ENCODE peak calls at places on chromosomes 5 and 9, in five cellular contexts. One of them, this sample, is unnamed. For H3K4me1 and H3K36me3, the result is how much of the 10 kb centered on the place peaks cover.

GRCh38 chr9:129602598-129603415 is 18.1 kb downstream of the C9orf50 start:
- DNase-seq in SJSA1: no peak
- DNase-seq in CD8-positive, alpha-beta memory T cell: peak
- DNase-seq in testis: no peak
- DNase-seq in left ventricle myocardium inferior: no peak
- DNase-seq in this sample: no peak

GRCh38 chr9:75088646-75089368 is 493 bp downstream of the OSTF1 start:
- DNase-seq in SJSA1: peak
- DNase-seq in CD8-positive, alpha-beta memory T cell: no peak
- DNase-seq in testis: peak
- DNase-seq in left ventricle myocardium inferior: peak
- DNase-seq in this sample: peak

GRCh38 chr9:2872307-2872940 is 28.5 kb upstream of the PUM3 start:
- DNase-seq in CD8-positive, alpha-beta memory T cell: no peak
- DNase-seq in SJSA1: no peak
- DNase-seq in left ventricle myocardium inferior: no peak
- DNase-seq in testis: no peak
- DNase-seq in this sample: no peak

GRCh38 chr5:1352231-1352825 is 7.4 kb upstream of the CLPTM1L start:
- DNase-seq in CD8-positive, alpha-beta memory T cell: peak
- DNase-seq in testis: no peak
- DNase-seq in SJSA1: no peak
- DNase-seq in left ventricle myocardium inferior: no peak
- DNase-seq in this sample: no peak

GRCh38 chr9:118455781-118456180 is 751.6 kb downstream of the TLR4 start:
- DNase-seq in CD8-positive, alpha-beta memory T cell: no peak
- DNase-seq in left ventricle myocardium inferior: no peak
- DNase-seq in testis: no peak
- DNase-seq in SJSA1: no peak
- DNase-seq in this sample: no peak

GRCh38 chr9:105171589-105171988 is 72.9 kb upstream of the SLC44A1 start:
- DNase-seq in CD8-positive, alpha-beta memory T cell: no peak
- DNase-seq in testis: no peak
- DNase-seq in left ventricle myocardium inferior: no peak
- DNase-seq in SJSA1: no peak
- DNase-seq in this sample: no peak

GRCh38 chr5:139381837-139382361 is 1.2 kb downstream of the SLC23A1 start:
- DNase-seq in testis: no peak
- DNase-seq in left ventricle myocardium inferior: no peak
- DNase-seq in CD8-positive, alpha-beta memory T cell: peak
- DNase-seq in SJSA1: no peak
- DNase-seq in this sample: no peak

GRCh38 chr9:90393355-90394152 is 249.1 kb downstream of the DIRAS2 start:
- DNase-seq in CD8-positive, alpha-beta memory T cell: no peak
- DNase-seq in testis: no peak
- DNase-seq in SJSA1: no peak
- DNase-seq in left ventricle myocardium inferior: no peak
- DNase-seq in this sample: no peak

GRCh38 chr9:14080940-14081621 is 232.9 kb downstream of the NFIB start:
- DNase-seq in testis: no peak
- DNase-seq in CD8-positive, alpha-beta memory T cell: no peak
- DNase-seq in SJSA1: no peak
- DNase-seq in left ventricle myocardium inferior: no peak
- DNase-seq in this sample: no peak

GRCh38 chr5:12636209-12636608 is 732.0 kb upstream of the CTNND2 start:
- DNase-seq in left ventricle myocardium inferior: no peak
- DNase-seq in testis: no peak
- DNase-seq in SJSA1: no peak
- DNase-seq in CD8-positive, alpha-beta memory T cell: no peak
- DNase-seq in this sample: no peak

GRCh38 chr5:127492854-127493738 is 24.3 kb upstream of the PRRC1 start:
- DNase-seq in SJSA1: no peak
- DNase-seq in testis: no peak
- DNase-seq in CD8-positive, alpha-beta memory T cell: no peak
- DNase-seq in left ventricle myocardium inferior: no peak
- DNase-seq in this sample: no peak

GRCh38 chr5:127757576-127757975 is 54.4 kb downstream of the CCDC192 start:
- DNase-seq in testis: peak
- DNase-seq in CD8-positive, alpha-beta memory T cell: no peak
- DNase-seq in left ventricle myocardium inferior: no peak
- DNase-seq in SJSA1: peak
- DNase-seq in this sample: no peak

GRCh38 chr9:38107811-38108304 is 38.8 kb upstream of the SHB start:
- DNase-seq in SJSA1: no peak
- DNase-seq in left ventricle myocardium inferior: no peak
- DNase-seq in CD8-positive, alpha-beta memory T cell: no peak
- DNase-seq in testis: no peak
- DNase-seq in this sample: no peak

GRCh38 chr9:818958-819357 is 22.5 kb upstream of the DMRT1 start:
- DNase-seq in CD8-positive, alpha-beta memory T cell: no peak
- DNase-seq in SJSA1: no peak
- DNase-seq in testis: peak
- DNase-seq in left ventricle myocardium inferior: no peak
- DNase-seq in this sample: no peak

GRCh38 chr5:112036206-112036605 is 279.2 kb upstream of the NREP start:
- DNase-seq in left ventricle myocardium inferior: no peak
- DNase-seq in SJSA1: no peak
- DNase-seq in testis: no peak
- DNase-seq in CD8-positive, alpha-beta memory T cell: no peak
- DNase-seq in this sample: no peak

GRCh38 chr5:115424030-115424429 is 120.5 kb downstream of the FEM1C start:
- DNase-seq in CD8-positive, alpha-beta memory T cell: no peak
- DNase-seq in testis: no peak
- DNase-seq in left ventricle myocardium inferior: no peak
- DNase-seq in SJSA1: no peak
- DNase-seq in this sample: no peak

GRCh38 chr5:148972958-148973357 is 89.9 kb downstream of the SH3TC2 start:
- DNase-seq in SJSA1: peak
- DNase-seq in left ventricle myocardium inferior: no peak
- DNase-seq in testis: peak
- DNase-seq in CD8-positive, alpha-beta memory T cell: no peak
- DNase-seq in this sample: peak

GRCh38 chr9:125470767-125471580 is 209.3 kb downstream of the GAPVD1 start:
- DNase-seq in SJSA1: no peak
- DNase-seq in testis: no peak
- DNase-seq in left ventricle myocardium inferior: no peak
- DNase-seq in CD8-positive, alpha-beta memory T cell: no peak
- DNase-seq in this sample: no peak

GRCh38 chr5:156841737-156842136 is 8.4 kb upstream of the PPP1R2B start:
- DNase-seq in testis: no peak
- DNase-seq in CD8-positive, alpha-beta memory T cell: no peak
- DNase-seq in SJSA1: no peak
- DNase-seq in left ventricle myocardium inferior: no peak
- DNase-seq in this sample: no peak

GRCh38 chr5:99032234-99033013 is 103.6 kb upstream of the CHD1 start:
- DNase-seq in CD8-positive, alpha-beta memory T cell: no peak
- DNase-seq in left ventricle myocardium inferior: peak
- DNase-seq in testis: peak
- DNase-seq in SJSA1: peak
- DNase-seq in this sample: peak

GRCh38 chr5:147455321-147455720 is 54.5 kb downstream of the DPYSL3 start:
- DNase-seq in testis: peak
- DNase-seq in left ventricle myocardium inferior: no peak
- DNase-seq in SJSA1: no peak
- DNase-seq in CD8-positive, alpha-beta memory T cell: no peak
- DNase-seq in this sample: no peak

GRCh38 chr5:82312373-82312856 is 34.3 kb upstream of the RPS23 start:
- DNase-seq in CD8-positive, alpha-beta memory T cell: no peak
- DNase-seq in SJSA1: peak
- DNase-seq in left ventricle myocardium inferior: peak
- DNase-seq in testis: peak
- DNase-seq in this sample: peak

GRCh38 chr9:959914-960313 is 16.5 kb upstream of the DMRT3 start:
- DNase-seq in SJSA1: no peak
- DNase-seq in CD8-positive, alpha-beta memory T cell: no peak
- DNase-seq in testis: no peak
- DNase-seq in left ventricle myocardium inferior: no peak
- DNase-seq in this sample: no peak

GRCh38 chr9:137968235-137968634 is 90.7 kb downstream of the CACNA1B start:
- DNase-seq in CD8-positive, alpha-beta memory T cell: no peak
- DNase-seq in SJSA1: no peak
- DNase-seq in left ventricle myocardium inferior: no peak
- DNase-seq in testis: no peak
- DNase-seq in this sample: no peak

DNA sequence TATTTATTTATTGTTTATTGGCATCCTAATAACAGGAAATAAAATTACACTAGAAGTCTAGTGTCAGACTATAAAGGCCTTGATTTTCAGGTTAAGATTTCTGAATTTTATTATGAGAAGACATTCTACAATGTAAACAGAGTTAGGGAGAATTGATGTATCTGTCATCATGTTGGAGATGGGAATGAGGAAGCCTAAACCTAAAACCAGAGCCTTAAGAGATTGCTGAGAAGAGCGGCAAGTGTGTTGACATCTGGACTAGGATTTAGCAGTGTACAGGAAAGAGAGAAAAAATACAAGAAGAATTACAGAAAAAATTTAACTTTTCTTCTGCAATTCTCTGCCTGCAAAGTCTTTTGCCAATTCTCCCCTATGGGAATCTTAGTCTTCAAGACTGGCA is 525.5 kb downstream of the NR2F1-AS1 start:
- DNase-seq in testis: no peak
- DNase-seq in CD8-positive, alpha-beta memory T cell: no peak
- DNase-seq in left ventricle myocardium inferior: no peak
- DNase-seq in SJSA1: no peak
- DNase-seq in this sample: no peak
- H3K4me1 ChIP-seq in testis: under half
- H3K4me1 ChIP-seq in CD8-positive, alpha-beta memory T cell: under half
- H3K4me1 ChIP-seq in left ventricle myocardium inferior: under half
- H3K4me1 ChIP-seq in SJSA1: under half
- H3K4me1 ChIP-seq in this sample: under half

GRCh38 chr5:142432961-142433360 is 108.1 kb upstream of the SPRY4 start:
- DNase-seq in SJSA1: no peak
- DNase-seq in left ventricle myocardium inferior: no peak
- DNase-seq in CD8-positive, alpha-beta memory T cell: peak
- DNase-seq in testis: no peak
- DNase-seq in this sample: peak
- H3K4me3 ChIP-seq in SJSA1: no peak
- H3K4me3 ChIP-seq in left ventricle myocardium inferior: no peak
- H3K4me3 ChIP-seq in CD8-positive, alpha-beta memory T cell: peak
- H3K4me3 ChIP-seq in testis: no peak
- H3K4me3 ChIP-seq in this sample: no peak

DNA sequence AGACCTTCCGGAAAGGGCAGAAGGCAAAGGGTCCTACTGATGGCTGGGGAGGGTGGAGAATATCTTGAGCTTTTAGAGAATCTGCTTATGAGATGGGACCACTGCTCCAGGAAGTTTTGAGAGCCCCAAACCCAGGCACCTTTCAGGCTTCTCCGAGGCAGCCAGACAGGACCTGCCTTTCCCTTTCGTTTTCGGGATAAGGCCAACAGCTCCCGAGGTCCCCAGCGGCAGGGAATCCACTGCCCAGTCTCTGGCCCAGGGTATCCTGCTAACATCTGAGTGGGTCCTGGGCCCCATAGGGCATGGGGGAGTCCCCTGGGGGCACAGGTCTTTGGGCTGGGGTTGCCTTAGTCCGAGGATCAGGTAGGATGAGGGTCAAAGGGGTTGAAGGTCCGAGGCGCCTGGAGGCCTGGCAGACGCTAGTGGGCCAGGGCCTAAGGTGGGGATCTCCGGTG is 3.3 kb downstream of the PITX1 start:
- DNase-seq in CD8-positive, alpha-beta memory T cell: no peak
- DNase-seq in testis: no peak
- DNase-seq in left ventricle myocardium inferior: no peak
- DNase-seq in SJSA1: peak
- DNase-seq in this sample: no peak
- H3K36me3 ChIP-seq in CD8-positive, alpha-beta memory T cell: under half
- H3K36me3 ChIP-seq in testis: under half
- H3K36me3 ChIP-seq in left ventricle myocardium inferior: under half
- H3K36me3 ChIP-seq in SJSA1: under half
- H3K36me3 ChIP-seq in this sample: under half

GRCh38 chr9:113559834-113560620 is 96.5 kb downstream of the RGS3 start:
- DNase-seq in CD8-positive, alpha-beta memory T cell: no peak
- DNase-seq in SJSA1: no peak
- DNase-seq in testis: no peak
- DNase-seq in left ventricle myocardium inferior: no peak
- DNase-seq in this sample: no peak
- H3K4me1 ChIP-seq in CD8-positive, alpha-beta memory T cell: under half
- H3K4me1 ChIP-seq in SJSA1: half or more
- H3K4me1 ChIP-seq in testis: half or more
- H3K4me1 ChIP-seq in left ventricle myocardium inferior: half or more
- H3K4me1 ChIP-seq in this sample: under half

GRCh38 chr5:178357127-178357526 is 124.5 kb upstream of the PHYKPL start:
- DNase-seq in testis: no peak
- DNase-seq in SJSA1: no peak
- DNase-seq in left ventricle myocardium inferior: peak
- DNase-seq in CD8-positive, alpha-beta memory T cell: no peak
- DNase-seq in this sample: no peak

GRCh38 chr5:178353461-178353860 is 120.9 kb upstream of the PHYKPL start:
- DNase-seq in left ventricle myocardium inferior: no peak
- DNase-seq in SJSA1: no peak
- DNase-seq in testis: no peak
- DNase-seq in CD8-positive, alpha-beta memory T cell: no peak
- DNase-seq in this sample: no peak

GRCh38 chr5:178355662-178356061 is 123.1 kb upstream of the PHYKPL start:
- DNase-seq in SJSA1: no peak
- DNase-seq in CD8-positive, alpha-beta memory T cell: no peak
- DNase-seq in testis: no peak
- DNase-seq in left ventricle myocardium inferior: no peak
- DNase-seq in this sample: no peak

GRCh38 chr5:178357678-178358077 is 125.1 kb upstream of the PHYKPL start:
- DNase-seq in left ventricle myocardium inferior: no peak
- DNase-seq in testis: no peak
- DNase-seq in CD8-positive, alpha-beta memory T cell: no peak
- DNase-seq in SJSA1: no peak
- DNase-seq in this sample: no peak

GRCh38 chr5:178356459-178356872 is 123.9 kb upstream of the PHYKPL start:
- DNase-seq in CD8-positive, alpha-beta memory T cell: no peak
- DNase-seq in SJSA1: no peak
- DNase-seq in testis: peak
- DNase-seq in left ventricle myocardium inferior: peak
- DNase-seq in this sample: no peak
- H3K4me3 ChIP-seq in CD8-positive, alpha-beta memory T cell: no peak
- H3K4me3 ChIP-seq in SJSA1: no peak
- H3K4me3 ChIP-seq in testis: no peak
- H3K4me3 ChIP-seq in left ventricle myocardium inferior: peak
- H3K4me3 ChIP-seq in this sample: no peak

GRCh38 chr5:43301653-43302091 is 11.5 kb downstream of the HMGCS1 start:
- DNase-seq in SJSA1: no peak
- DNase-seq in CD8-positive, alpha-beta memory T cell: no peak
- DNase-seq in left ventricle myocardium inferior: no peak
- DNase-seq in testis: no peak
- DNase-seq in this sample: no peak
- H3K36me3 ChIP-seq in SJSA1: under half
- H3K36me3 ChIP-seq in CD8-positive, alpha-beta memory T cell: under half
- H3K36me3 ChIP-seq in left ventricle myocardium inferior: under half
- H3K36me3 ChIP-seq in testis: under half
- H3K36me3 ChIP-seq in this sample: under half